ENCODE peak calls at places on chromosomes 13 and 19, in six cellular contexts. I, P, C, V, H and E are unnamed samples.

GRCh38 chr19:55272142-55272541 is 7.8 kb downstream of the HSPBP1 start:
- DNase-seq in I (no peak), P (no peak), C (no peak), V (no peak), H (no peak), E (no peak)

GRCh38 chr13:44422755-44423643 is 49.4 kb downstream of the SERP2 start:
- DNase-seq in I (no peak), P (no peak), C (no peak), V (peak; percentile 36), H (no peak), E (no peak)

GRCh38 chr19:14437578-14438140 is 4.6 kb downstream of the PKN1 start:
- DNase-seq in I (no peak), P (no peak), C (no peak), V (no peak), H (no peak), E (no peak)

GRCh38 chr19:53424968-53425597 is 6.7 kb upstream of the ZNF761 start:
- DNase-seq in I (peak; percentile 15), P (peak; percentile 67), C (peak; percentile 30), V (peak; percentile 84), H (peak; percentile 67), E (no peak)

GRCh38 chr19:430701-431100 is 21.8 kb upstream of the C2CD4C start:
- DNase-seq in I (no peak), P (no peak), C (no peak), V (no peak), H (no peak), E (no peak)

GRCh38 chr19:22807061-22807835 is 23.3 kb upstream of the ZNF99 start:
- DNase-seq in I (no peak), P (no peak), C (no peak), V (no peak), H (no peak), E (no peak)

GRCh38 chr19:2357279-2358206 is 2.5 kb upstream of the TMPRSS9 start:
- DNase-seq in I (no peak), P (no peak), C (no peak), V (no peak), H (no peak), E (no peak)

GRCh38 chr13:110944121-110944967 is 29.5 kb upstream of the ANKRD10 start:
- DNase-seq in I (no peak), P (peak; percentile 52), C (peak; percentile 41), V (no peak), H (peak; percentile 61), E (no peak)

GRCh38 chr19:271856-272255 is 19.3 kb downstream of the PLPP2 start:
- DNase-seq in I (no peak), P (no peak), C (no peak), V (no peak), H (no peak), E (no peak)

GRCh38 chr13:44972956-44973581 is 16.2 kb downstream of the NUFIP1 start:
- DNase-seq in I (no peak), P (peak; percentile 36), C (no peak), V (no peak), H (peak; percentile 15), E (no peak)

GRCh38 chr19:55080121-55080914 is 4.6 kb downstream of the EPS8L1 start:
- DNase-seq in I (no peak), P (peak; percentile 35), C (no peak), V (peak; percentile 94), H (peak; percentile 96), E (no peak)

GRCh38 chr13:75514080-75515040 is 23.3 kb downstream of the COMMD6 start:
- DNase-seq in I (no peak), P (no peak), C (no peak), V (no peak), H (no peak), E (no peak)

GRCh38 chr13:99436686-99437416 is 64.4 kb upstream of the TM9SF2 start:
- DNase-seq in I (no peak), P (peak; percentile 64), C (no peak), V (peak; percentile 97), H (peak; percentile 76), E (no peak)

DNA sequence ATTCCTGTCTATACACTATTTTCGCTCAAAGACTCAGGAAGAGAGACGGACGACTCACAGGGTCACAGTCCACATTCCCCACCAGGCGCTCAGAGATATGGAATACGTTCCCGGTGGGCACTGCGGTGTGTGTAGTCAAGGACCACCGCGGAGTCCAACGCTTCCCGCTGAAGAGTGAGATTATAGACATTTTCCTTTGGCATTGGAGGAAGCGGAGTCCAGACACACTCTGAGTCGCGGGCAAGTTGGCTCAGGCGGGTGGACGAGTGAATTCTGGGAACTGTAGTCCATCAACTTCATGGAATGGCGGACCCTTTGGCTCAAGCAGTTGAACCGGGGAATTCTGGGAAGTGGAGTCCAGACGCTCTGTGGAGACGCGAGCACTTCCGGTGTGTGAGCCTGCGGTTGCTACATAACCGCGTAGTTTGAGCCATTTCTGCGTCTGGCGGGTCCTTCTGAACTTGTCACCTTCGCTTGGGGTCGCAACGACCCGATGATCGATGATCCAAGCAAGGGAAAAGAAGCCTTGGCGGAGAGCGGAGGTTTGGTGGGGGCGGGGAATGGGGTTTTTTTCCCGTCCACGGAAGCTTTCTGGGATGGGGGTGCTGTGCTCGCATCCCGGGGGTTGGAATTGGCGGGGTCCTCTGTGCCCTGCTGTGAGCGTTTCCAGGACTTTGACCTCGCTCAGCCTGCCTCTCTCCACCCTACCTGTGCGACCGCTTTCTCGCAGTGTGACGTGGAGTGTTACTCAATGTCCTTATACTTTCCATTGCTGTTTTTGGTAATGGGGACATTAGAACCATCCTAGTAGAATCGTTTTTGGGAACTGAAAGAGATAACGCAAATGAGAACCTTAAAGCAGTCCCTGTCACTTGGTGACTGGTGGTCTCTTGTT is at the start of gene ZNF230:
- DNase-seq in I (peak; percentile 89), P (peak; percentile 96), C (peak; percentile 55), V (peak; percentile 75), H (peak; percentile 89), E (peak; percentile 62)
- TF ChIP-seq POLR2A in I (peak; percentile 67), P (peak; percentile 57), C (no peak), V (no peak), H (peak; percentile 74), E (peak; percentile 44)

DNA sequence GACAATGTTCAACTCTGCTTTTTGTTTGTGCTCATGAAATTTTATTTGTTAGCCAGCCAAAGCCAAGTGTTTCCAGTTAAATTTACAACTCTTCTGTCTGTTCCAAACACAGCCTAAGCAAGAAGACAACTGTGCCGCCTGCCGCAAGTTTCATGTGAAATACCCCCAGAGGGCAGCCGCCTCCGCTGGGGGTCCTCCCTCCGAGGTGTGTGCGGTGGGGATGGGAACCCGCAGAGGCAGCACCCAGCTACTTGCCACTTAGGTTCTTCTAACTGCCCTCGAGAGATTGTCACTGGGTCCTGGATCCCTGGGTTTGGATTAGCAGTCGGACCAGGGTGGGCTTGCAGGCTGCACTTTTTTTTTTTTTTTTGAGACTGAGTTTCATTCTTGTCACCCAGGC is 28.5 kb downstream of the ATP11A start:
- DNase-seq in I (no peak), P (no peak), C (no peak), V (no peak), H (no peak), E (no peak)
- TF ChIP-seq TAF1 in I (no peak), P (no peak), C (no peak), V (no peak), H (no peak), E (no peak)

GRCh38 chr19:17797397-17798201 is 2.7 kb downstream of the B3GNT3 start:
- DNase-seq in I (no peak), P (peak; percentile 95), C (no peak), V (no peak), H (no peak), E (no peak)
- TF ChIP-seq POLR2A in I (no peak), P (peak; percentile 61), C (no peak), V (no peak), H (no peak), E (no peak)

DNA sequence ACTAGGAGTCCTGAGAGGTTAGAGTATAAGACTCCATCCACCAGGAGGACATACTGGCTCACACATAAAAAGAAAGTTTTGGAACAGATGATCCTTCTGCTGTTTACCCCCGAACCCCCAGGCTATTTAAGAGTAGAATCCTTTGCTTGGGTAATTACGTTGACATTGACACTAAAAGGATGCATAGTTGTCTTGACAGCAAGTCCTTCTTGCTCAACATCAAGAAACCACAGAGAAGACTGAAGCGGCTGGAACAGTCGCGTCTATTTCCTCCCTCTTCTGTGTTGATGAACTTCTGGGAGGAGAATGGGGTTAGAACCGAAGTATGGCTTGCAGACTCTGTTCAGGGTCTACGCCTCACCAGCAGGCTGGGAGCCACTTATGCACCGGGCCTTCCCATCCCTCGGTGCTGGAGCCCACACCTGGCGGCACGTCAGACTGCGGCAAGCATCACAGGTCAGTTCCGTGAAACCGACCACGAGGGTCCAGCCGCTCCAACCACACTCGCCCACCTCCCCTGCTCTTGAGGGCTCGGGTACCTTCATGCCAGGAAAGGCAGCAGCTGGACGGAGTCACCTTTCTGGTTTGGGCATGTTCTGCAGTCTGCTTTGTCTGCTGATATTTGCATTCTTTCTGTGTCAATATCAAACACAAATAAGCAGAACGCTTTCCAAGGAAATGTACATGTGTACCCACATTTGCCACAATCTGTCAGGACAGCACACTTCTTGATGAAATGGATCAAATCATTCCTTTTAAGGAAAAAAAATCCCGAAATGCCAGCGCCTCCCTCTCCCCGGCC is 42.4 kb upstream of the RANBP3 start:
- DNase-seq in I (no peak), P (peak; percentile 30), C (no peak), V (no peak), H (no peak), E (no peak)
- TF ChIP-seq TAF1 in I (no peak), P (no peak), C (no peak), V (no peak), H (no peak), E (no peak)

DNA sequence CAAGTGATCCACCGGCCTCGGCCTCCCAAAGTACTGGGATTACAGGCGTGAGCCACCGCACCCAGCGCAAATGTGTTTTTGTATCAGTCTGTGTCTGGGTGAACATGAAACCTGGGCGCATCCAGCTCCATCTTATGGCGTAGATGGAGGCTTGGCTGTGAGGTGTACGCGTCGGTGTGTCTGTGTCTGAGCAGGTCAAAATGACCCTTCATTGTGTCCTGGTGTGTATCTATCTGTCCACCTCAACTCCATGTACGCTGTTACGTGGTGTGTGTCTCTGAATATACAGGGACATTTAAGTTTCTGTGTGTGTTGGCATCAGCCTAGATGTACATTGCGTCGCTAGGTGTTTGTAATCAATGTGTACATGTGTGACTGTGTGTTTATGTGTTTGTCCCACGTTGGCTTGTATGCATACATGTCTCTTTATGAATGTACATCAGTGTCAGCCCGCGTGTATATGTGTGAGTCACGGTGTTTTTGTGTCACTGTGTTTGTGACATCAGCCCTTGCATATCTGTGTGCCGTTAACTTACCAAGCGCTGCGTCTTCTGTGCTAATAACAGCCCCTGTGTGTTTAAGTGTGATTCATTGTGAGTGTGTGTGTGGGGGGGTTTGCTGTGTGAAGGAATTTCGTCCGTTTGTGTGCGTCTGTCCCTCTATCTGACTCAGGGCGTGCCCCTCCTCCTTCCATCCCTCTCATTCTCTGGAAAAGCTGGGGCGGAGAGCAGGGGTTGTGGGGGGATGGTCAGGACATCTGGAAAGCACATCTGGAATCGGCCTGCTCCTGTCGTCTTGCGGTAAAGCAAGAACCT is 6.4 kb downstream of the AXL start:
- DNase-seq in I (no peak), P (peak; percentile 91), C (no peak), V (no peak), H (peak; percentile 74), E (no peak)
- TF ChIP-seq POLR2A in I (no peak), P (no peak), C (no peak), V (no peak), H (no peak), E (no peak)